ENCODE peak calls at places on chromosome 14, in six cellular contexts. F is lung microvascular endothelial cell, S is T-cell, K is left cardiac atrium, E is glomerular endothelial cell, J is upper lobe of right lung. U is an unnamed sample.

GRCh38 chr14:70594461-70594860 is 6.0 kb downstream of the MED6 start:
- DNase-seq in F (no peak), S (no peak), E (no peak), K (no peak), J (no peak), U (no peak)

GRCh38 chr14:106808458-106808857 is 1282.1 kb downstream of the TMEM121 start:
- DNase-seq in J (no peak), F (no peak), E (no peak), S (no peak), K (no peak), U (no peak)

GRCh38 chr14:49479432-49479831 is 106.7 kb downstream of the RPS29 start:
- DNase-seq in F (no peak), S (no peak), K (no peak), J (no peak), E (no peak), U (no peak)

GRCh38 chr14:92962031-92962830 is 39.3 kb downstream of the CHGA start:
- DNase-seq in F (no peak), E (no peak), K (no peak), S (no peak), J (no peak), U (no peak)

GRCh38 chr14:76322594-76323220 is 53.2 kb upstream of the ESRRB start:
- DNase-seq in F (no peak), J (peak), K (no peak), S (no peak), E (no peak), U (no peak)

GRCh38 chr14:102554835-102555819 is 37.3 kb upstream of the RCOR1 start:
- DNase-seq in K (peak), E (no peak), F (peak), J (peak), S (peak), U (peak)

GRCh38 chr14:89841855-89842254 is 112.7 kb downstream of the EFCAB11 start:
- DNase-seq in K (no peak), E (no peak), F (no peak), J (no peak), S (no peak), U (no peak)

GRCh38 chr14:59189822-59190368 is 1.4 kb downstream of the DAAM1 start:
- DNase-seq in J (peak), F (peak), E (peak), S (peak), K (peak), U (peak)

GRCh38 chr14:68085742-68086141 is 266.2 kb downstream of the RAD51B start:
- DNase-seq in F (no peak), J (no peak), E (no peak), K (peak), S (no peak), U (no peak)

GRCh38 chr14:60723218-60724079 is 702 bp downstream of the SIX4 start:
- DNase-seq in F (peak), S (peak), J (peak), E (no peak), K (peak), U (no peak)

GRCh38 chr14:96978525-96979272 is 181.5 kb downstream of the VRK1 start:
- DNase-seq in S (no peak), F (no peak), E (no peak), J (no peak), K (no peak), U (no peak)

GRCh38 chr14:35669782-35670181 is 135.8 kb downstream of the INSM2 start:
- DNase-seq in J (no peak), F (peak), S (no peak), K (no peak), E (no peak), U (peak)

GRCh38 chr14:72616294-72616693 is 277.6 kb downstream of the DPF3 start:
- DNase-seq in K (no peak), S (no peak), F (peak), E (no peak), J (no peak), U (no peak)

GRCh38 chr14:52802597-52802996 is 11.2 kb upstream of the GNPNAT1 start:
- DNase-seq in F (peak), E (no peak), J (no peak), S (no peak), K (no peak), U (no peak)

GRCh38 chr14:23430733-23431105 is 4.7 kb downstream of the MYH7 start:
- DNase-seq in K (no peak), J (peak), F (no peak), E (no peak), S (no peak), U (no peak)

GRCh38 chr14:87628129-87628528 is 364.9 kb downstream of the GALC start:
- DNase-seq in F (no peak), S (no peak), K (peak), E (no peak), J (no peak), U (no peak)

GRCh38 chr14:90759370-90760054 is 56.7 kb downstream of the TTC7B start:
- DNase-seq in J (no peak), F (no peak), S (no peak), K (no peak), E (no peak), U (no peak)

GRCh38 chr14:95961481-95961880 is 77.7 kb upstream of the C14orf132 start:
- DNase-seq in S (no peak), E (no peak), K (no peak), J (no peak), F (no peak), U (no peak)

GRCh38 chr14:89508863-89509262 is 91.8 kb upstream of the FOXN3 start:
- DNase-seq in K (no peak), J (no peak), F (no peak), E (no peak), S (no peak), U (no peak)

GRCh38 chr14:91484744-91485143 is 25.4 kb downstream of the PPP4R3A start:
- DNase-seq in F (no peak), S (no peak), K (no peak), E (no peak), J (no peak), U (no peak)

GRCh38 chr14:103870891-103871595 is 23.7 kb upstream of the PPP1R13B start:
- DNase-seq in S (no peak), J (no peak), E (no peak), K (no peak), F (no peak), U (no peak)

GRCh38 chr14:104373855-104374717 is 205.5 kb upstream of the C14orf180 start:
- DNase-seq in K (peak), J (no peak), S (no peak), E (no peak), F (no peak), U (no peak)

GRCh38 chr14:77077040-77077439 is 21.0 kb upstream of the CIPC start:
- DNase-seq in J (peak), F (no peak), K (no peak), E (no peak), S (no peak), U (no peak)

GRCh38 chr14:74048291-74048690 is 29.1 kb downstream of the BBOF1 start:
- DNase-seq in K (no peak), S (no peak), E (no peak), F (no peak), J (no peak), U (no peak)

GRCh38 chr14:99564256-99564902 is 39.6 kb downstream of the CCDC85C start:
- DNase-seq in S (no peak), E (peak), F (peak), J (no peak), K (peak), U (peak)

GRCh38 chr14:90614696-90615260 is 201.5 kb downstream of the TTC7B start:
- DNase-seq in F (no peak), J (no peak), S (no peak), E (no peak), K (no peak), U (no peak)

GRCh38 chr14:54722791-54723432 is 156.0 kb downstream of the SAMD4A start:
- DNase-seq in E (peak), F (peak), J (no peak), S (no peak), K (no peak), U (no peak)

GRCh38 chr14:32080001-32080510 is 3.0 kb downstream of the ARHGAP5 start:
- DNase-seq in K (no peak), E (no peak), S (no peak), F (no peak), J (no peak), U (no peak)

GRCh38 chr14:105473033-105473676 is 1.5 kb upstream of the CRIP2 start:
- DNase-seq in J (no peak), E (no peak), S (no peak), F (no peak), K (peak), U (no peak)

GRCh38 chr14:37994846-37995372 is 212.8 kb upstream of the SSTR1 start:
- DNase-seq in F (no peak), E (no peak), K (no peak), J (no peak), S (no peak), U (no peak)

GRCh38 chr14:64417042-64417770 is 29.1 kb downstream of the MTHFD1 start:
- DNase-seq in F (peak), S (no peak), J (no peak), K (no peak), E (no peak), U (no peak)

GRCh38 chr14:54098536-54098935 is 141.9 kb upstream of the BMP4 start:
- DNase-seq in S (no peak), F (no peak), K (no peak), E (no peak), J (no peak), U (no peak)

GRCh38 chr14:89598548-89599186 is 181.6 kb upstream of the FOXN3 start:
- DNase-seq in E (no peak), S (no peak), J (no peak), K (no peak), F (peak), U (peak)

U was measured in dermis microvascular lymphatic vessel endothelial cell.